ENCODE peak calls at places on chromosomes 6 and 20, in seven cellular contexts. One of them, this sample, is unnamed.

GRCh38 chr6:40504274-40504673 is 82.9 kb downstream of the LRFN2 start:
- DNase-seq in naive thymus-derived CD4-positive, alpha-beta T cell: no peak
- DNase-seq in thyroid gland: no peak
- DNase-seq in CD8-positive, alpha-beta memory T cell: no peak
- DNase-seq in choroid plexus epithelial cell: no peak
- DNase-seq in heart left ventricle: no peak
- DNase-seq in fibroblast of pulmonary artery: no peak
- DNase-seq in this sample: no peak

GRCh38 chr6:160678744-160679401 is 14.8 kb upstream of the LPA start:
- DNase-seq in naive thymus-derived CD4-positive, alpha-beta T cell: no peak
- DNase-seq in thyroid gland: peak
- DNase-seq in CD8-positive, alpha-beta memory T cell: no peak
- DNase-seq in choroid plexus epithelial cell: no peak
- DNase-seq in heart left ventricle: no peak
- DNase-seq in fibroblast of pulmonary artery: no peak
- DNase-seq in this sample: peak

GRCh38 chr6:75952132-75952531 is 120.3 kb downstream of the IMPG1 start:
- DNase-seq in naive thymus-derived CD4-positive, alpha-beta T cell: no peak
- DNase-seq in thyroid gland: no peak
- DNase-seq in CD8-positive, alpha-beta memory T cell: no peak
- DNase-seq in choroid plexus epithelial cell: no peak
- DNase-seq in heart left ventricle: no peak
- DNase-seq in fibroblast of pulmonary artery: no peak
- DNase-seq in this sample: no peak

GRCh38 chr6:85323435-85324040 is 126.3 kb upstream of the NT5E start:
- DNase-seq in naive thymus-derived CD4-positive, alpha-beta T cell: peak
- DNase-seq in thyroid gland: peak
- DNase-seq in CD8-positive, alpha-beta memory T cell: peak
- DNase-seq in choroid plexus epithelial cell: peak
- DNase-seq in heart left ventricle: peak
- DNase-seq in fibroblast of pulmonary artery: peak
- DNase-seq in this sample: peak

GRCh38 chr6:111609827-111610526 is 4.3 kb upstream of the TRAF3IP2 start:
- DNase-seq in naive thymus-derived CD4-positive, alpha-beta T cell: no peak
- DNase-seq in thyroid gland: no peak
- DNase-seq in CD8-positive, alpha-beta memory T cell: no peak
- DNase-seq in choroid plexus epithelial cell: no peak
- DNase-seq in heart left ventricle: no peak
- DNase-seq in fibroblast of pulmonary artery: no peak
- DNase-seq in this sample: no peak

GRCh38 chr6:119533603-119534279 is 184.2 kb upstream of the MAN1A1 start:
- DNase-seq in naive thymus-derived CD4-positive, alpha-beta T cell: no peak
- DNase-seq in thyroid gland: no peak
- DNase-seq in CD8-positive, alpha-beta memory T cell: no peak
- DNase-seq in choroid plexus epithelial cell: peak
- DNase-seq in heart left ventricle: no peak
- DNase-seq in fibroblast of pulmonary artery: peak
- DNase-seq in this sample: peak

GRCh38 chr6:47992805-47993204 is 118.2 kb downstream of the PTCHD4 start:
- DNase-seq in naive thymus-derived CD4-positive, alpha-beta T cell: no peak
- DNase-seq in thyroid gland: no peak
- DNase-seq in CD8-positive, alpha-beta memory T cell: no peak
- DNase-seq in choroid plexus epithelial cell: no peak
- DNase-seq in heart left ventricle: peak
- DNase-seq in fibroblast of pulmonary artery: no peak
- DNase-seq in this sample: no peak

GRCh38 chr6:122511193-122511924 is 39.8 kb upstream of the SERINC1 start:
- DNase-seq in naive thymus-derived CD4-positive, alpha-beta T cell: no peak
- DNase-seq in thyroid gland: no peak
- DNase-seq in CD8-positive, alpha-beta memory T cell: no peak
- DNase-seq in choroid plexus epithelial cell: no peak
- DNase-seq in heart left ventricle: no peak
- DNase-seq in fibroblast of pulmonary artery: no peak
- DNase-seq in this sample: no peak

GRCh38 chr6:43924222-43924702 is 154.3 kb downstream of the VEGFA start:
- DNase-seq in naive thymus-derived CD4-positive, alpha-beta T cell: peak
- DNase-seq in thyroid gland: peak
- DNase-seq in CD8-positive, alpha-beta memory T cell: peak
- DNase-seq in choroid plexus epithelial cell: peak
- DNase-seq in heart left ventricle: no peak
- DNase-seq in fibroblast of pulmonary artery: no peak
- DNase-seq in this sample: no peak

GRCh38 chr6:21522007-21522758 is 71.4 kb upstream of the SOX4 start:
- DNase-seq in naive thymus-derived CD4-positive, alpha-beta T cell: no peak
- DNase-seq in thyroid gland: no peak
- DNase-seq in CD8-positive, alpha-beta memory T cell: no peak
- DNase-seq in choroid plexus epithelial cell: no peak
- DNase-seq in heart left ventricle: no peak
- DNase-seq in fibroblast of pulmonary artery: no peak
- DNase-seq in this sample: no peak

GRCh38 chr20:48889155-48889790 is 32.2 kb upstream of the ARFGEF2 start:
- DNase-seq in naive thymus-derived CD4-positive, alpha-beta T cell: no peak
- DNase-seq in thyroid gland: no peak
- DNase-seq in CD8-positive, alpha-beta memory T cell: no peak
- DNase-seq in choroid plexus epithelial cell: no peak
- DNase-seq in heart left ventricle: no peak
- DNase-seq in fibroblast of pulmonary artery: no peak
- DNase-seq in this sample: no peak

GRCh38 chr6:6811151-6812002 is 222.9 kb downstream of the LY86 start:
- DNase-seq in naive thymus-derived CD4-positive, alpha-beta T cell: no peak
- DNase-seq in thyroid gland: no peak
- DNase-seq in CD8-positive, alpha-beta memory T cell: peak
- DNase-seq in choroid plexus epithelial cell: peak
- DNase-seq in heart left ventricle: peak
- DNase-seq in fibroblast of pulmonary artery: peak
- DNase-seq in this sample: peak

GRCh38 chr6:15962449-15962764 is 166.5 kb upstream of the MYLIP start:
- DNase-seq in naive thymus-derived CD4-positive, alpha-beta T cell: no peak
- DNase-seq in thyroid gland: no peak
- DNase-seq in CD8-positive, alpha-beta memory T cell: no peak
- DNase-seq in choroid plexus epithelial cell: peak
- DNase-seq in heart left ventricle: no peak
- DNase-seq in fibroblast of pulmonary artery: peak
- DNase-seq in this sample: no peak

GRCh38 chr6:137218473-137218916 is 690 bp downstream of the IFNGR1 start:
- DNase-seq in naive thymus-derived CD4-positive, alpha-beta T cell: peak
- DNase-seq in thyroid gland: peak
- DNase-seq in CD8-positive, alpha-beta memory T cell: peak
- DNase-seq in choroid plexus epithelial cell: peak
- DNase-seq in heart left ventricle: peak
- DNase-seq in fibroblast of pulmonary artery: peak
- DNase-seq in this sample: peak

GRCh38 chr20:21262812-21263211 is 40.3 kb upstream of the XRN2 start:
- DNase-seq in naive thymus-derived CD4-positive, alpha-beta T cell: no peak
- DNase-seq in thyroid gland: no peak
- DNase-seq in CD8-positive, alpha-beta memory T cell: no peak
- DNase-seq in choroid plexus epithelial cell: no peak
- DNase-seq in heart left ventricle: no peak
- DNase-seq in fibroblast of pulmonary artery: no peak
- DNase-seq in this sample: no peak

GRCh38 chr20:36538026-36538764 is 3.1 kb upstream of the MYL9 start:
- DNase-seq in naive thymus-derived CD4-positive, alpha-beta T cell: no peak
- DNase-seq in thyroid gland: peak
- DNase-seq in CD8-positive, alpha-beta memory T cell: no peak
- DNase-seq in choroid plexus epithelial cell: peak
- DNase-seq in heart left ventricle: no peak
- DNase-seq in fibroblast of pulmonary artery: peak
- DNase-seq in this sample: no peak

GRCh38 chr6:45691426-45691825 is 313.7 kb upstream of the SUPT3H start:
- DNase-seq in naive thymus-derived CD4-positive, alpha-beta T cell: no peak
- DNase-seq in thyroid gland: no peak
- DNase-seq in CD8-positive, alpha-beta memory T cell: no peak
- DNase-seq in choroid plexus epithelial cell: no peak
- DNase-seq in heart left ventricle: no peak
- DNase-seq in fibroblast of pulmonary artery: no peak
- DNase-seq in this sample: no peak

GRCh38 chr6:31400467-31401289 is 2.7 kb upstream of the MICA start:
- DNase-seq in naive thymus-derived CD4-positive, alpha-beta T cell: peak
- DNase-seq in thyroid gland: peak
- DNase-seq in CD8-positive, alpha-beta memory T cell: peak
- DNase-seq in choroid plexus epithelial cell: peak
- DNase-seq in heart left ventricle: peak
- DNase-seq in fibroblast of pulmonary artery: peak
- DNase-seq in this sample: peak

DNA sequence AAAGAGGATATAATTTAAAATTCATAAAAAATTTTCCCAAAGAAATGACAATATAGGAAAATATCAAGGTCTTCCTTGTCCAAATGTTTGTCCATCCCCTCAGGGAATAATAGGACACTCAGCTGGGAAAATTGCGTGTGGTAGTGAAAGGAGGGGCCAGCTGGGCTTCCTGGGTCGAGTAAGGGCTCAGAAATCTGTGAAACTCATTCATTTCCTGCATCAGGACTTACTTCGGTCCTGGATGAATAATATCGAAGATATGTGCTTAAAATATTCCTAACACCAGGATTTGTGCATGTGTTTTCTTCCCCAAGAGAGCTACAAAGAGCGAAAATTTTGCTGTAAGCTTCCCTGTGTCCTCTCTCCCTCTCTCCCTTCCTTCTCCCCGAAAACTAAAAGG is 118.2 kb upstream of the GJE1 start:
- DNase-seq in naive thymus-derived CD4-positive, alpha-beta T cell: no peak
- DNase-seq in thyroid gland: no peak
- DNase-seq in CD8-positive, alpha-beta memory T cell: no peak
- DNase-seq in choroid plexus epithelial cell: peak
- DNase-seq in heart left ventricle: no peak
- DNase-seq in fibroblast of pulmonary artery: peak
- DNase-seq in this sample: no peak
- H3K4me3 ChIP-seq in naive thymus-derived CD4-positive, alpha-beta T cell: no peak
- H3K4me3 ChIP-seq in thyroid gland: no peak
- H3K4me3 ChIP-seq in CD8-positive, alpha-beta memory T cell: no peak
- H3K4me3 ChIP-seq in choroid plexus epithelial cell: peak
- H3K4me3 ChIP-seq in heart left ventricle: no peak
- H3K4me3 ChIP-seq in fibroblast of pulmonary artery: no peak
- H3K4me3 ChIP-seq in this sample: no peak

DNA sequence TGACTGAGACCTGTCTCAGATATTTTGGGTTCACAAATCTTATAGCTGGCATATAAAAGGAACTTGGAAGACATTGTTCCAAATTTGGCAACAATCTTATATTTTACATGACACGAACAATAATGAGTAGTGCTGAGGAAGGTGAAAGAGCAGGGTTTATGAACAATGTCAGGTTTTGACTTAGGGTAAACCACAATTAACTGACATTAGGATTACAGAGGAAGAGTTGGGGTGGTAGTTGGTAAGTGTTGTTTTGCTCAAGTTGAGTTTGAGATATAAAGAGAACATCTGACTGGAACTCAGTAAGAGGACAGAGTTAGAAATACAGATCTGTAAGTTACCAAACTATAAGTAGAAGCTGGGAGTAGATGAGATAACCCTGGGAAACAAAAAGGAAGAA is 15.2 kb downstream of the RTN4IP1 start:
- DNase-seq in naive thymus-derived CD4-positive, alpha-beta T cell: no peak
- DNase-seq in thyroid gland: no peak
- DNase-seq in CD8-positive, alpha-beta memory T cell: no peak
- DNase-seq in choroid plexus epithelial cell: no peak
- DNase-seq in heart left ventricle: no peak
- DNase-seq in fibroblast of pulmonary artery: no peak
- DNase-seq in this sample: no peak
- H3K4me3 ChIP-seq in naive thymus-derived CD4-positive, alpha-beta T cell: no peak
- H3K4me3 ChIP-seq in thyroid gland: no peak
- H3K4me3 ChIP-seq in CD8-positive, alpha-beta memory T cell: no peak
- H3K4me3 ChIP-seq in choroid plexus epithelial cell: no peak
- H3K4me3 ChIP-seq in heart left ventricle: no peak
- H3K4me3 ChIP-seq in fibroblast of pulmonary artery: no peak
- H3K4me3 ChIP-seq in this sample: no peak

GRCh38 chr6:90294008-90294511 is 2.6 kb downstream of the BACH2 start:
- DNase-seq in naive thymus-derived CD4-positive, alpha-beta T cell: no peak
- DNase-seq in thyroid gland: no peak
- DNase-seq in CD8-positive, alpha-beta memory T cell: peak
- DNase-seq in choroid plexus epithelial cell: no peak
- DNase-seq in heart left ventricle: no peak
- DNase-seq in fibroblast of pulmonary artery: no peak
- DNase-seq in this sample: no peak
- H3K4me3 ChIP-seq in naive thymus-derived CD4-positive, alpha-beta T cell: peak
- H3K4me3 ChIP-seq in thyroid gland: no peak
- H3K4me3 ChIP-seq in CD8-positive, alpha-beta memory T cell: peak
- H3K4me3 ChIP-seq in choroid plexus epithelial cell: no peak
- H3K4me3 ChIP-seq in heart left ventricle: peak
- H3K4me3 ChIP-seq in fibroblast of pulmonary artery: no peak
- H3K4me3 ChIP-seq in this sample: no peak

GRCh38 chr6:116648161-116648560 is 20.4 kb downstream of the ZUP1 start:
- DNase-seq in naive thymus-derived CD4-positive, alpha-beta T cell: no peak
- DNase-seq in thyroid gland: no peak
- DNase-seq in CD8-positive, alpha-beta memory T cell: no peak
- DNase-seq in choroid plexus epithelial cell: peak
- DNase-seq in heart left ventricle: no peak
- DNase-seq in fibroblast of pulmonary artery: peak
- DNase-seq in this sample: no peak
- H3K4me3 ChIP-seq in naive thymus-derived CD4-positive, alpha-beta T cell: no peak
- H3K4me3 ChIP-seq in thyroid gland: no peak
- H3K4me3 ChIP-seq in CD8-positive, alpha-beta memory T cell: no peak
- H3K4me3 ChIP-seq in choroid plexus epithelial cell: no peak
- H3K4me3 ChIP-seq in heart left ventricle: no peak
- H3K4me3 ChIP-seq in fibroblast of pulmonary artery: no peak
- H3K4me3 ChIP-seq in this sample: no peak

GRCh38 chr6:14444296-14444993 is 326.9 kb downstream of the CD83 start:
- DNase-seq in naive thymus-derived CD4-positive, alpha-beta T cell: no peak
- DNase-seq in thyroid gland: no peak
- DNase-seq in CD8-positive, alpha-beta memory T cell: no peak
- DNase-seq in choroid plexus epithelial cell: no peak
- DNase-seq in heart left ventricle: no peak
- DNase-seq in fibroblast of pulmonary artery: no peak
- DNase-seq in this sample: no peak

GRCh38 chr6:14450133-14451040 is 332.8 kb downstream of the CD83 start:
- DNase-seq in naive thymus-derived CD4-positive, alpha-beta T cell: no peak
- DNase-seq in thyroid gland: no peak
- DNase-seq in CD8-positive, alpha-beta memory T cell: no peak
- DNase-seq in choroid plexus epithelial cell: no peak
- DNase-seq in heart left ventricle: no peak
- DNase-seq in fibroblast of pulmonary artery: no peak
- DNase-seq in this sample: no peak

GRCh38 chr6:14448246-14448645 is 330.7 kb downstream of the CD83 start:
- DNase-seq in naive thymus-derived CD4-positive, alpha-beta T cell: no peak
- DNase-seq in thyroid gland: no peak
- DNase-seq in CD8-positive, alpha-beta memory T cell: no peak
- DNase-seq in choroid plexus epithelial cell: no peak
- DNase-seq in heart left ventricle: no peak
- DNase-seq in fibroblast of pulmonary artery: no peak
- DNase-seq in this sample: no peak

GRCh38 chr6:14451594-14452374 is 334.2 kb downstream of the CD83 start:
- DNase-seq in naive thymus-derived CD4-positive, alpha-beta T cell: no peak
- DNase-seq in thyroid gland: no peak
- DNase-seq in CD8-positive, alpha-beta memory T cell: no peak
- DNase-seq in choroid plexus epithelial cell: no peak
- DNase-seq in heart left ventricle: no peak
- DNase-seq in fibroblast of pulmonary artery: no peak
- DNase-seq in this sample: no peak

DNA sequence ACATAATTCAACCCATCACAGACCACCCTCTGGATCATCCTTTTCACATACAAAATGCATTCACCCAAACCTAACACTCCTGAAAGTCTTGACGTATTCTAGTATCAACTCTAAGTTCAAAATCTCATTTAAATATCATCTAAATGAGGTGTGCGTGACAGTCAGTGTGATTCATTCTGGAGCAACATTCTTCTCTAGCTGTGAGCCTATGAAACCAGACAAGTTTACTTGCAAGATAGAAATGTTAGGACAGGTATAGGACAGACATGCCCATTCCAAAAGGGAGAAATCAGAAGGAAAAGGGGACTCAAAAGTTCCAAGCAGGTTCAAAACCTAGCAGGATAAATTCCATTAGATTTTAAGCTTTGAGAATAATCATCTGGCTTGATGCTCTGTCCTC is 329.7 kb downstream of the CD83 start:
- DNase-seq in naive thymus-derived CD4-positive, alpha-beta T cell: no peak
- DNase-seq in thyroid gland: no peak
- DNase-seq in CD8-positive, alpha-beta memory T cell: no peak
- DNase-seq in choroid plexus epithelial cell: no peak
- DNase-seq in heart left ventricle: no peak
- DNase-seq in fibroblast of pulmonary artery: no peak
- DNase-seq in this sample: no peak
- H3K4me3 ChIP-seq in naive thymus-derived CD4-positive, alpha-beta T cell: no peak
- H3K4me3 ChIP-seq in thyroid gland: no peak
- H3K4me3 ChIP-seq in CD8-positive, alpha-beta memory T cell: no peak
- H3K4me3 ChIP-seq in choroid plexus epithelial cell: no peak
- H3K4me3 ChIP-seq in heart left ventricle: no peak
- H3K4me3 ChIP-seq in fibroblast of pulmonary artery: no peak
- H3K4me3 ChIP-seq in this sample: no peak

This sample was measured in body of pancreas.